ENCODE peak calls at places on chromosome 11, in nine cellular contexts. J is A549, B is transverse colon, Z is tibial nerve, D is SK-N-SH, O is H1, K is stomach, S is sigmoid colon, F is ovary. G is an unnamed sample. For H3K4me1, the result is how much of the 10 kb centered on the place peaks cover.

GRCh38 chr11:43268161-43268560 is 43.6 kb upstream of the API5 start:
- DNase-seq in J (no peak), B (no peak), Z (no peak), D (no peak), O (no peak), K (peak), S (no peak), F (no peak), G (no peak)

GRCh38 chr11:78414321-78415051 is 3.1 kb downstream of the GAB2 start:
- DNase-seq in J (peak), B (no peak), Z (no peak), D (peak), O (no peak), K (no peak), S (no peak), F (no peak), G (no peak)

GRCh38 chr11:3359092-3359824 is 19.7 kb downstream of the ZNF195 start:
- DNase-seq in J (no peak), B (no peak), Z (no peak), D (no peak), O (no peak), K (no peak), S (no peak), F (no peak), G (no peak)

GRCh38 chr11:55719608-55720160 is 53.6 kb upstream of the OR5D13 start:
- DNase-seq in J (no peak), B (no peak), Z (no peak), D (no peak), O (no peak), K (no peak), S (no peak), F (no peak), G (no peak)

GRCh38 chr11:43983221-43983795 is 40.9 kb downstream of the C11orf96 start:
- DNase-seq in J (peak), B (no peak), Z (no peak), D (no peak), O (no peak), K (no peak), S (no peak), F (no peak), G (no peak)

GRCh38 chr11:81444306-81444705 is 1289.4 kb downstream of the FAM181B start:
- DNase-seq in J (no peak), B (no peak), Z (no peak), D (no peak), O (no peak), K (no peak), S (no peak), F (no peak), G (no peak)

GRCh38 chr11:105000797-105001196 is 22.2 kb downstream of the CASP5 start:
- DNase-seq in J (no peak), B (peak), Z (no peak), D (no peak), O (peak), K (peak), S (no peak), F (no peak), G (no peak)

GRCh38 chr11:21402274-21402673 is 732.9 kb downstream of the NELL1 start:
- DNase-seq in J (no peak), B (no peak), Z (no peak), D (no peak), O (no peak), K (no peak), S (no peak), F (no peak), G (no peak)

GRCh38 chr11:61129608-61130523 is 27.6 kb downstream of the CD5 start:
- DNase-seq in J (peak), B (peak), Z (peak), D (peak), O (peak), K (peak), S (peak), F (peak), G (peak)

GRCh38 chr11:88849368-88849767 is 216.4 kb downstream of the GRM5 start:
- DNase-seq in J (no peak), B (no peak), Z (no peak), D (no peak), O (no peak), K (no peak), S (no peak), F (no peak), G (no peak)

GRCh38 chr11:10605941-10606381 is 37.5 kb upstream of the LYVE1 start:
- DNase-seq in J (no peak), B (peak), Z (peak), D (no peak), O (no peak), K (peak), S (peak), F (peak), G (no peak)

GRCh38 chr11:124582565-124582964 is 12.8 kb downstream of the OR8A1 start:
- DNase-seq in J (no peak), B (no peak), Z (no peak), D (no peak), O (no peak), K (no peak), S (no peak), F (no peak), G (no peak)

GRCh38 chr11:605286-606129 is 10.2 kb downstream of the IRF7 start:
- DNase-seq in J (no peak), B (no peak), Z (no peak), D (no peak), O (no peak), K (no peak), S (no peak), F (no peak), G (no peak)

GRCh38 chr11:8233691-8234424 is 29.8 kb downstream of the LMO1 start:
- DNase-seq in J (peak), B (no peak), Z (no peak), D (peak), O (no peak), K (no peak), S (no peak), F (no peak), G (no peak)

GRCh38 chr11:76419896-76420295 is 24.9 kb upstream of the EMSY start:
- DNase-seq in J (peak), B (no peak), Z (no peak), D (no peak), O (peak), K (no peak), S (no peak), F (no peak), G (no peak)

GRCh38 chr11:120925944-120926343 is 98.0 kb upstream of the TBCEL start:
- DNase-seq in J (no peak), B (no peak), Z (no peak), D (no peak), O (no peak), K (no peak), S (no peak), F (no peak), G (no peak)

GRCh38 chr11:116173506-116173905 is 599.3 kb downstream of the BUD13 start:
- DNase-seq in J (no peak), B (no peak), Z (no peak), D (no peak), O (no peak), K (no peak), S (no peak), F (no peak), G (no peak)

GRCh38 chr11:118820412-118821357 is 29.7 kb upstream of the DDX6 start:
- DNase-seq in J (no peak), B (peak), Z (peak), D (peak), O (peak), K (peak), S (peak), F (no peak), G (no peak)
- TF ChIP-seq EP300 in J (no peak), B (peak), Z (no peak), D (no peak), O (no peak), K (peak), S (no peak), F (no peak), G (no peak)

DNA sequence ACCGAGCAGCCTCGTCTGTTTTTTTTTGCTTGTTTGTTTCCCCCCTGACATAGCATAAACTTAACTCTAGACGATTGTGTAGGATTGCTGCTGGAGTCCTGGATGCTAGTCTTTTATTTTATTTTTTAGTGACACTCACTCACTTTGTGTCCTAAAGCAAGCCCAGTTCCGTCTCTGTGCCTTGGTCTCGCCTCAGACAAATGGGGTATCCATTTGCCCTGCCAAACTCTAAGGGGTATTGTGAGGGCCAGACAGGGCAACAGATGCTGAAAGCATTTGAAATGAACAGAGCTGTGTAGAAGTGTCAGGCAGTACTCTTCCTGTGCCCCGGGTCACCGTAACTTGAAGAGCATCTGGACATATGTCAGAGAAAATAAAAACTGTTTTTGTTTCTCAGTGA is 34.8 kb upstream of the DKK3 start:
- DNase-seq in J (no peak), B (no peak), Z (no peak), D (no peak), O (no peak), K (no peak), S (no peak), F (no peak), G (no peak)
- H3K4me1 ChIP-seq in J (under half), B (under half), Z (under half), D (under half), O (under half), K (under half), S (under half), F (under half), G (under half)

DNA sequence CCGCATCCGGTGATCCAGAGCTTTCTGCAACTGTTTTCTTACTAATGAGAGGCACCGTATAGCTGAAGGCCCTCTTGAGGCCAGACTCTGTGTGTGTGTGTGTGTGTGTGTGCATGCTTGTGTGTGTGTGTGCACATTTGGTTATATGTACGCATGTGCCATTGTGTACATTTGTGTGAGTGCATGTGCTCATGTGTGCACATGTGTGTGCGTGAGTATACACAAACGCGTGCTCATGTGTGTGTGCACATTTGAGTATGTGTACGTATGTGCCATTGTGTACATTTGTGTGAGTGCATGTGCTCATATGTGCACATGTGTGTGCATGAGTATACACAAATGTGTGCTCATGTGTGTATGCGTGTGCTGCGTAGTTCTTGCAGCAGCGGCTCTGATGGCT is 12.3 kb upstream of the FGF19 start:
- DNase-seq in J (no peak), B (no peak), Z (no peak), D (no peak), O (no peak), K (no peak), S (no peak), F (no peak), G (no peak)
- TF ChIP-seq EP300 in J (no peak), B (no peak), Z (no peak), D (no peak), O (no peak), K (no peak), S (no peak), F (no peak), G (no peak)

GRCh38 chr11:102447941-102448868 is 4.4 kb downstream of the TMEM123 start:
- DNase-seq in J (no peak), B (no peak), Z (no peak), D (no peak), O (no peak), K (no peak), S (no peak), F (no peak), G (no peak)

GRCh38 chr11:102447193-102447592 is 5.4 kb downstream of the TMEM123 start:
- DNase-seq in J (no peak), B (no peak), Z (peak), D (no peak), O (no peak), K (no peak), S (no peak), F (no peak), G (no peak)

GRCh38 chr11:102448869-102449224 is 3.7 kb downstream of the TMEM123 start:
- DNase-seq in J (no peak), B (no peak), Z (no peak), D (no peak), O (no peak), K (no peak), S (no peak), F (no peak), G (no peak)

GRCh38 chr11:102449651-102450570 is 2.7 kb downstream of the TMEM123 start:
- DNase-seq in J (no peak), B (no peak), Z (no peak), D (no peak), O (no peak), K (no peak), S (no peak), F (no peak), G (no peak)

GRCh38 chr11:102446606-102447005 is 6.0 kb downstream of the TMEM123 start:
- DNase-seq in J (peak), B (no peak), Z (no peak), D (no peak), O (no peak), K (no peak), S (no peak), F (no peak), G (no peak)
- H3K4me1 ChIP-seq in J (half or more), B (under half), Z (under half), D (under half), O (under half), K (under half), S (under half), F (under half), G (under half)

DNA sequence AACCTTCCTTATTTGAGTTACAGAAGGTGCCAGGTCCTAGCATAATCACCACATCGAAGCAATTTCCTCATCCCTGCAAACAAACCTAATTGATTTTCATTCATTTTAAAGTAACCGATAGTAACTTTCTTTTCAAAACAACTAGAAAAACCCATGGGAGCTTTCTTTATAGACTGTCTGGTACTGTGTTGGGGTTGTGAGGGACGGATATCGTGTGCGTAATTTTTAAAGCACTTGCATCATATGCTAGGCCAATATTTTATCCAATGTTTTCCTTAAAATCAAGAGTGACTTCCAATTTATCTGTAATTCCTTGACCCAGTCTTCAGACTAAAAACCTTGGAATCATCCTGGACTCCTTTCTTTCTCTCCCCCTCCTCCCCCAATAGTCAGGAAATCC is 271.5 kb upstream of the SESN3 start:
- DNase-seq in J (no peak), B (no peak), Z (no peak), D (no peak), O (no peak), K (no peak), S (no peak), F (no peak), G (no peak)
- TF ChIP-seq EP300 in J (no peak), B (no peak), Z (no peak), D (no peak), O (no peak), K (no peak), S (no peak), F (no peak), G (no peak)

GRCh38 chr11:1844221-1845094 is 5.7 kb downstream of the TNNI2 start:
- DNase-seq in J (no peak), B (peak), Z (peak), D (peak), O (no peak), K (no peak), S (no peak), F (no peak), G (no peak)

GRCh38 chr11:1843796-1844195 is 5.0 kb downstream of the TNNI2 start:
- DNase-seq in J (no peak), B (no peak), Z (no peak), D (no peak), O (no peak), K (no peak), S (no peak), F (no peak), G (no peak)

GRCh38 chr11:1845571-1846452 is 7.0 kb downstream of the TNNI2 start:
- DNase-seq in J (no peak), B (no peak), Z (no peak), D (no peak), O (no peak), K (no peak), S (no peak), F (no peak), G (no peak)

GRCh38 chr11:1846453-1846932 is 6.4 kb upstream of the LSP1 start:
- DNase-seq in J (no peak), B (no peak), Z (no peak), D (no peak), O (no peak), K (no peak), S (no peak), F (no peak), G (no peak)

GRCh38 chr11:1845095-1845429 is 6.3 kb downstream of the TNNI2 start:
- DNase-seq in J (no peak), B (no peak), Z (no peak), D (no peak), O (no peak), K (no peak), S (no peak), F (no peak), G (no peak)
- H3K4me1 ChIP-seq in J (under half), B (under half), Z (under half), D (under half), O (under half), K (under half), S (under half), F (under half), G (under half)

GRCh38 chr11:74253361-74253760 is 58.1 kb downstream of the P4HA3 start:
- DNase-seq in J (no peak), B (no peak), Z (no peak), D (no peak), O (no peak), K (no peak), S (no peak), F (no peak), G (no peak)

GRCh38 chr11:74257934-74258553 is 53.4 kb downstream of the P4HA3 start:
- DNase-seq in J (no peak), B (peak), Z (peak), D (no peak), O (no peak), K (peak), S (peak), F (peak), G (no peak)

GRCh38 chr11:74256370-74257133 is 54.9 kb downstream of the P4HA3 start:
- DNase-seq in J (no peak), B (no peak), Z (no peak), D (no peak), O (no peak), K (no peak), S (no peak), F (no peak), G (no peak)

DNA sequence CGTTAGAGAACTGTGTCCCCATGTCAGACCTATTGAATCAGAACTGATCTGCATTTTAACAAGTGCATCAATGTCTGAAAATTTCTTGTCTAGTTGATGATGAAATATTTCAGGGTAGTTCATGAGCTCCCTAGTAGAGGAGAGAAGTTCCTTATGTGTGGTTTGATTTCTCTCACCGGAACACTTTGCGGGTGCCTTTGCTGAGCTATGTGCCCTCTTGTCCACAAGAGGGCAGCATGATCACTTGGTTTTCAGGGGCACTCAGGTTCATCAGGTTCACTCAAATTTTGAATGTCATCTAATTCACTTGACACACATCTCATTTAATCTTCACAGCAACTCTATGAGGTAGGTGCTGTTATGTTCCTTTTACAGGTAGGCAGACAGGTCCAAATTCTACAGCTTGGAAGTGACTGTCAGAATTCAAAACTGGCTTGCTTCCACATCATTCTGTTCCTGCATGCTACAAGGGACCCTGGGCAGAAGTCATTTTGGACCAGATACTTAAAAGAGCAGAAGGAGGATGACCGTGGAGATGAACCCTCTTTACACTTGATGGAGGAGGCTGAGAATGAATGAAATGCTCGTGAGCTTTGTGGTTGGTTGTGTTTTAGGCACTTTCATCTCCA is 55.6 kb downstream of the P4HA3 start:
- DNase-seq in J (peak), B (peak), Z (peak), D (peak), O (peak), K (peak), S (no peak), F (peak), G (no peak)
- TF ChIP-seq EP300 in J (no peak), B (no peak), Z (no peak), D (no peak), O (no peak), K (no peak), S (no peak), F (no peak), G (no peak)

GRCh38 chr11:6323291-6323905 is 3.1 kb upstream of the CAVIN3 start:
- DNase-seq in J (no peak), B (no peak), Z (no peak), D (no peak), O (no peak), K (peak), S (no peak), F (no peak), G (no peak)
- H3K4me1 ChIP-seq in J (under half), B (under half), Z (under half), D (under half), O (under half), K (under half), S (under half), F (under half), G (under half)

GRCh38 chr11:47143322-47143721 is 33.4 kb downstream of the ARFGAP2 start:
- DNase-seq in J (no peak), B (no peak), Z (peak), D (peak), O (no peak), K (no peak), S (peak), F (peak), G (no peak)

GRCh38 chr11:47147250-47147649 is 29.4 kb downstream of the ARFGAP2 start:
- DNase-seq in J (no peak), B (no peak), Z (no peak), D (no peak), O (no peak), K (no peak), S (no peak), F (no peak), G (no peak)

GRCh38 chr11:47148274-47148673 is 28.4 kb downstream of the ARFGAP2 start:
- DNase-seq in J (no peak), B (no peak), Z (no peak), D (no peak), O (no peak), K (no peak), S (no peak), F (no peak), G (no peak)

GRCh38 chr11:47148903-47149535 is 27.7 kb downstream of the ARFGAP2 start:
- DNase-seq in J (no peak), B (no peak), Z (no peak), D (no peak), O (no peak), K (peak), S (peak), F (no peak), G (no peak)

GRCh38 chr11:47144541-47144940 is 32.1 kb downstream of the ARFGAP2 start:
- DNase-seq in J (no peak), B (no peak), Z (no peak), D (no peak), O (no peak), K (no peak), S (peak), F (no peak), G (no peak)
- TF ChIP-seq EP300 in J (no peak), B (no peak), Z (no peak), D (no peak), O (no peak), K (no peak), S (no peak), F (no peak), G (no peak)